ENCODE peak calls at places on chromosome X, in four cellular contexts. Y is G401, O is memory B cell, T is mammary epithelial cell. R is an unnamed sample.
A peak's percentile ranks its signal among the peaks of the same experiment; 100 is the strongest.

GRCh38 chrX:12899506-12899905 is 6.9 kb upstream of the TLR8 start:
- DNase-seq in O (no peak), Y (no peak), T (no peak), R (no peak)

GRCh38 chrX:149370097-149370496 is 135.0 kb downstream of the IDS start:
- DNase-seq in Y (no peak), O (no peak), T (no peak), R (no peak)

GRCh38 chrX:46712733-46713132 is 46.2 kb downstream of the SLC9A7 start:
- DNase-seq in T (no peak), O (no peak), Y (no peak), R (no peak)

GRCh38 chrX:16472345-16472744 is 177.6 kb upstream of the S100G start:
- DNase-seq in T (no peak), O (no peak), Y (no peak), R (no peak)

GRCh38 chrX:47481160-47481559 is 1.9 kb downstream of the ZNF41 start:
- DNase-seq in Y (no peak), T (no peak), O (no peak), R (no peak)

GRCh38 chrX:11273544-11273943 is 19.7 kb upstream of the AMELX start:
- DNase-seq in Y (no peak), T (peak; percentile 40), O (no peak), R (no peak)

GRCh38 chrX:118520206-118520857 is 24.7 kb downstream of the DOCK11 start:
- DNase-seq in Y (no peak), T (peak; percentile 25), O (no peak), R (no peak)

GRCh38 chrX:151634937-151635336 is 60.3 kb upstream of the PRRG3 start:
- DNase-seq in T (no peak), O (no peak), Y (no peak), R (no peak)

GRCh38 chrX:10104958-10105658 is 51.7 kb upstream of the CLCN4 start:
- DNase-seq in O (no peak), T (no peak), Y (peak; percentile 71), R (no peak)

GRCh38 chrX:123830309-123830708 is 29.5 kb upstream of the XIAP start:
- DNase-seq in Y (no peak), T (peak; percentile 86), O (peak; percentile 17), R (peak; percentile 65)

GRCh38 chrX:68681443-68681941 is 34.0 kb downstream of the STARD8 start:
- DNase-seq in O (no peak), Y (no peak), T (peak; percentile 9), R (no peak)

GRCh38 chrX:105880491-105880890 is 58.2 kb downstream of the NRK start:
- DNase-seq in Y (no peak), O (no peak), T (no peak), R (no peak)

GRCh38 chrX:28922106-28922505 is 334.9 kb downstream of the IL1RAPL1 start:
- DNase-seq in O (no peak), Y (no peak), T (no peak), R (no peak)

GRCh38 chrX:153794018-153794896 is at the start of the genes IDH3G and SSR4:
- DNase-seq in Y (peak; percentile 92), O (peak; percentile 90), T (peak; percentile 88), R (peak; percentile 94)

GRCh38 chrX:24081661-24082154 is 27.0 kb downstream of the EIF2S3 start:
- DNase-seq in T (peak; percentile 59), Y (peak; percentile 44), O (no peak), R (peak; percentile 16)

GRCh38 chrX:72258174-72258573 is 18.9 kb downstream of the RPS4X start:
- DNase-seq in T (no peak), Y (no peak), O (no peak), R (no peak)

GRCh38 chrX:155216940-155217450 is 735 bp downstream of the VBP1 start:
- DNase-seq in Y (peak; percentile 62), O (no peak), T (no peak), R (no peak)

GRCh38 chrX:100083146-100083715 is 326.8 kb downstream of the PCDH19 start:
- DNase-seq in Y (no peak), O (no peak), T (peak; percentile 69), R (no peak)

GRCh38 chrX:75786290-75786689 is 1.2 kb upstream of the MAGEE2 start:
- DNase-seq in T (no peak), Y (no peak), O (no peak), R (no peak)

GRCh38 chrX:136954930-136955329 is 74.4 kb upstream of the RBMX start:
- DNase-seq in T (peak; percentile 6), O (no peak), Y (peak; percentile 47), R (no peak)

GRCh38 chrX:155768036-155768769 is 112.9 kb upstream of the VAMP7 start:
- DNase-seq in O (no peak), T (peak; percentile 48), Y (peak; percentile 84), R (no peak)

GRCh38 chrX:150205011-150205410 is 158.1 kb upstream of the MAMLD1 start:
- DNase-seq in Y (no peak), T (no peak), O (no peak), R (no peak)

GRCh38 chrX:103629295-103630170 is 758 bp downstream of the TCEAL1 start:
- DNase-seq in Y (peak; percentile 74), O (no peak), T (peak; percentile 46), R (peak; percentile 27)

GRCh38 chrX:29024813-29025342 is 437.6 kb downstream of the IL1RAPL1 start:
- DNase-seq in O (no peak), T (peak; percentile 32), Y (no peak), R (no peak)

GRCh38 chrX:7546551-7547080 is 296.4 kb upstream of the VCX start:
- DNase-seq in T (no peak), Y (no peak), O (no peak), R (no peak)

GRCh38 chrX:141467442-141467841 is 117.1 kb downstream of the SPANXA1 start:
- DNase-seq in T (no peak), Y (no peak), O (no peak), R (no peak)

GRCh38 chrX:25873196-25873595 is 264.9 kb upstream of the MAGEB18 start:
- DNase-seq in Y (no peak), O (no peak), T (peak; percentile 56), R (no peak)

GRCh38 chrX:49233176-49233575 is at the start of gene CACNA1F:
- DNase-seq in T (no peak), Y (no peak), O (no peak), R (no peak)

GRCh38 chrX:37627602-37628001 is 56.1 kb downstream of the LANCL3 start:
- DNase-seq in Y (no peak), T (peak; percentile 61), O (no peak), R (no peak)

GRCh38 chrX:110404376-110404775 is 45.7 kb downstream of the RTL9 start:
- DNase-seq in Y (no peak), O (no peak), T (no peak), R (no peak)

GRCh38 chrX:151370906-151371305 is 26.1 kb upstream of the VMA21 start:
- DNase-seq in O (no peak), Y (no peak), T (no peak), R (no peak)

GRCh38 chrX:53190363-53190960 is 34.5 kb downstream of the KDM5C start:
- DNase-seq in Y (peak; percentile 2), O (no peak), T (no peak), R (no peak)